ENCODE peak calls at places on chromosomes 2 and 18, in four cellular contexts. R is heart left ventricle, K is endodermal cell, Z is A549. G is an unnamed sample.

GRCh38 chr18:30132959-30133358 is 909.6 kb downstream of the DSC3 start:
- DNase-seq in R (no peak), Z (no peak), K (no peak), G (no peak)

GRCh38 chr2:96537066-96537733 is 648 bp downstream of the ARID5A start:
- DNase-seq in R (peak), Z (no peak), K (peak), G (peak)

GRCh38 chr2:113980946-113981345 is 91.1 kb downstream of the ACTR3 start:
- DNase-seq in Z (no peak), K (no peak), R (no peak), G (no peak)

GRCh38 chr2:143480586-143481230 is 351.5 kb downstream of the ARHGAP15 start:
- DNase-seq in Z (no peak), R (no peak), K (no peak), G (no peak)

GRCh38 chr18:1253825-1254224 is 349.2 kb downstream of the ADCYAP1 start:
- DNase-seq in R (no peak), K (no peak), Z (no peak), G (no peak)

GRCh38 chr2:85053802-85054201 is 79.4 kb upstream of the TCF7L1 start:
- DNase-seq in K (no peak), Z (peak), R (no peak), G (no peak)

GRCh38 chr2:203629699-203630098 is 76.7 kb upstream of the CD28 start:
- DNase-seq in R (no peak), K (peak), Z (no peak), G (no peak)

GRCh38 chr2:161228511-161229240 is 68.4 kb downstream of the TANK start:
- DNase-seq in K (no peak), R (no peak), Z (no peak), G (no peak)

GRCh38 chr18:9469700-9470099 is 5.6 kb upstream of the RALBP1 start:
- DNase-seq in K (no peak), R (no peak), Z (no peak), G (no peak)

GRCh38 chr2:239359194-239359912 is 41.5 kb downstream of the HDAC4 start:
- DNase-seq in K (no peak), R (no peak), Z (no peak), G (no peak)

GRCh38 chr2:217966399-217967068 is 36.3 kb downstream of the TNS1 start:
- DNase-seq in K (no peak), R (no peak), Z (no peak), G (no peak)

GRCh38 chr18:8333961-8334360 is 275.3 kb upstream of the RAB12 start:
- DNase-seq in Z (no peak), R (no peak), K (no peak), G (no peak)

GRCh38 chr2:25042321-25043240 is 705 bp downstream of the EFR3B start:
- DNase-seq in R (peak), K (peak), Z (peak), G (peak)

GRCh38 chr2:71936076-71937030 is 211.3 kb downstream of the CYP26B1 start:
- DNase-seq in R (no peak), Z (no peak), K (no peak), G (no peak)

GRCh38 chr2:68900496-68901198 is 29.4 kb upstream of the BMP10 start:
- DNase-seq in R (no peak), Z (no peak), K (no peak), G (no peak)

GRCh38 chr18:56148373-56148772 is 490.0 kb downstream of the TXNL1 start:
- DNase-seq in K (no peak), Z (no peak), R (no peak), G (no peak)

GRCh38 chr2:128329607-128330006 is 10.9 kb upstream of the HS6ST1 start:
- DNase-seq in Z (no peak), R (no peak), K (peak), G (no peak)

GRCh38 chr2:219127236-219127635 is 33.4 kb downstream of the NHEJ1 start:
- DNase-seq in K (no peak), Z (no peak), R (no peak), G (no peak)

GRCh38 chr18:11751305-11752115 is 62.4 kb downstream of the GNAL start:
- DNase-seq in K (peak), Z (no peak), R (no peak), G (no peak)

GRCh38 chr18:6405237-6406074 is 9.3 kb downstream of the L3MBTL4 start:
- DNase-seq in K (no peak), R (no peak), Z (no peak), G (no peak)

DNA sequence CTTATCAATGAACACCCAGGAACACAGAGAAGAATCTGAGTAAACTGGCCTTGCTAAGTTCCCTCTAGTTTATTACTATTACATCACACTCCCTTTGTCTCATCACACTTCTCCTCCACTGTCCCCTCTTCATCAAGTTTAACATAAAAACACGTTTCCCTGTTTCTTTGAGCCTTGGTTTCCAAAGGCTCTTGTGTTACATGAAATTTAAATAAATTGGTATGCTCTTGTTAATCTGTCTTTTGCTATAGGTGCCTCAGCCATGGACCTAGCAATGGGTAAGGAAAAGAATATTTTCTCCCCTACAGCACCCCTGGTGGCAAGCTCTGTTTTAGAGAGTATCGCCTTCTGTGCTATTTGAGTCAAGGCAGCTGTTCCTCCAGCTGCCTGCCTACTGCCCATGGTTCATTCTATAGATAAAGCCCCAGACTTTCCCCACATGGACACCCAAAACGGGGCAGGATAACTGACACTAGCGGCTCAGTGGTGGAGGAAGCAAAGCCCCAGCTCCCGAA is 31.8 kb downstream of the TGIF1 start:
- DNase-seq in R (no peak), K (peak), Z (peak), G (no peak)
- TF ChIP-seq CTCF in R (peak), K (peak), Z (peak), G (peak)

GRCh38 chr2:64735504-64735903 is 81.8 kb upstream of the SERTAD2 start:
- DNase-seq in K (no peak), R (no peak), Z (no peak), G (no peak)

GRCh38 chr2:64730551-64731305 is 77.0 kb upstream of the SERTAD2 start:
- DNase-seq in K (peak), Z (no peak), R (no peak), G (peak)

GRCh38 chr2:64731306-64731654 is 77.6 kb upstream of the SERTAD2 start:
- DNase-seq in K (no peak), R (no peak), Z (no peak), G (no peak)

GRCh38 chr2:64732153-64732552 is 78.4 kb upstream of the SERTAD2 start:
- DNase-seq in Z (no peak), R (no peak), K (no peak), G (no peak)

GRCh38 chr2:64731746-64732145 is 78.0 kb upstream of the SERTAD2 start:
- DNase-seq in R (no peak), Z (no peak), K (no peak), G (no peak)
- H3K4me3 ChIP-seq in R (no peak), Z (no peak), K (peak), G (no peak)

GRCh38 chr2:110854355-110855081 is 122.1 kb downstream of the ACOXL start:
- DNase-seq in K (peak), Z (peak), R (no peak), G (no peak)
- TF ChIP-seq CTCF in K (peak), Z (no peak), R (no peak), G (no peak)

GRCh38 chr18:74501386-74501785 is 5.2 kb downstream of the CNDP2 start:
- DNase-seq in Z (no peak), R (no peak), K (no peak), G (no peak)
- H3K4me3 ChIP-seq in Z (no peak), R (no peak), K (no peak), G (peak)

G was measured in pancreas.